ENCODE peak calls at places on chromosomes 2 and 18, in seven cellular contexts. T is Right ventricle myocardium superior; N is activated T-helper 1 cell treated with Interleukin-2 at 50 U/mL for 16 hours; U is endodermal cell; G is kidney tubule cell; J is activated CD4-positive, alpha-beta T cell treated with anti-CD3 and anti-CD28 coated beads, Interleukin-2, amount 50 U/mL, for 1 hour; D is colonic mucosa. X is an unnamed sample.

GRCh38 chr2:25365241-25365640 is 23.5 kb upstream of the DNMT3A start:
- DNase-seq in G (peak; percentile 53), T (no peak), J (no peak), N (no peak), U (peak; percentile 46), D (no peak), X (peak; percentile 46)

GRCh38 chr2:101653469-101653868 is 44.0 kb upstream of the MAP4K4 start:
- DNase-seq in T (no peak), J (no peak), D (no peak), U (no peak), N (no peak), G (no peak), X (no peak)

GRCh38 chr18:56522826-56523225 is 115.6 kb downstream of the TXNL1 start:
- DNase-seq in J (no peak), T (no peak), U (no peak), D (no peak), G (no peak), N (no peak), X (no peak)

GRCh38 chr2:175964195-175964594 is 37.9 kb downstream of the LNPK start:
- DNase-seq in T (no peak), G (no peak), J (no peak), N (no peak), D (no peak), U (no peak), X (no peak)

GRCh38 chr2:15560404-15560987 is 638 bp downstream of the NBAS start:
- DNase-seq in J (no peak), U (peak; percentile 70), N (no peak), T (no peak), D (peak; percentile 18), G (peak; percentile 45), X (peak; percentile 51)

GRCh38 chr2:71923887-71924533 is 223.7 kb downstream of the CYP26B1 start:
- DNase-seq in T (peak; percentile 68), G (peak; percentile 69), N (no peak), D (peak; percentile 76), J (peak; percentile 34), U (peak; percentile 94), X (peak; percentile 89)

GRCh38 chr18:55076643-55077218 is 117.5 kb upstream of the CCDC68 start:
- DNase-seq in T (no peak), J (no peak), U (no peak), D (no peak), N (no peak), G (no peak), X (peak; percentile 24)

GRCh38 chr2:190791347-190791982 is 89.2 kb upstream of the GLS start:
- DNase-seq in G (peak; percentile 96), U (peak; percentile 63), J (no peak), N (no peak), T (peak; percentile 44), D (no peak), X (no peak)

GRCh38 chr18:24427484-24427883 is 1.0 kb downstream of the IMPACT start:
- DNase-seq in T (no peak), G (peak; percentile 42), J (no peak), U (peak; percentile 38), D (no peak), N (no peak), X (no peak)

GRCh38 chr18:6203791-6204190 is 210.9 kb downstream of the L3MBTL4 start:
- DNase-seq in G (no peak), T (no peak), J (no peak), N (no peak), U (no peak), D (no peak), X (no peak)

X was measured in ELF-1.